ENCODE peak calls at places on chromosomes 1 and 21, in five cellular contexts. F is Peyer's patch, K is HCT116, S is tibial nerve, H is mesenchymal stem cell. E is an unnamed sample.
A peak's percentile ranks its signal among the peaks of the same experiment; 100 is the strongest.

GRCh38 chr1:8845104-8846097 is 28.0 kb upstream of the RERE start:
- DNase-seq in F (no peak), K (no peak), S (no peak), H (no peak), E (no peak)

GRCh38 chr1:106676021-106676420 is 380.5 kb upstream of the PRMT6 start:
- DNase-seq in F (no peak), K (no peak), S (no peak), H (no peak), E (no peak)

GRCh38 chr1:116906812-116907211 is 2.9 kb upstream of the PTGFRN start:
- DNase-seq in F (no peak), K (no peak), S (no peak), H (no peak), E (no peak)

GRCh38 chr21:42337830-42338729 is 12.7 kb downstream of the TFF2 start:
- DNase-seq in F (peak; percentile 74), K (no peak), S (peak; percentile 42), H (peak; percentile 17), E (peak; percentile 25)

GRCh38 chr1:111733183-111733995 is 5.8 kb downstream of the INKA2 start:
- DNase-seq in F (no peak), K (no peak), S (no peak), H (peak; percentile 99), E (peak; percentile 74)

GRCh38 chr1:24252185-24252584 is 65.1 kb upstream of the IFNLR1 start:
- DNase-seq in F (no peak), K (no peak), S (no peak), H (no peak), E (no peak)

GRCh38 chr1:97245682-97246081 is 524.1 kb downstream of the PTBP2 start:
- DNase-seq in F (no peak), K (no peak), S (no peak), H (peak; percentile 6), E (no peak)

GRCh38 chr1:224203243-224204016 is 20.4 kb downstream of the DEGS1 start:
- DNase-seq in F (peak; percentile 74), K (no peak), S (peak; percentile 20), H (peak; percentile 73), E (peak; percentile 48)

GRCh38 chr1:91199988-91200387 is 178.2 kb upstream of the ZNF644 start:
- DNase-seq in F (no peak), K (no peak), S (no peak), H (no peak), E (no peak)

GRCh38 chr1:9728451-9729295 is 77.1 kb downstream of the PIK3CD start:
- DNase-seq in F (peak; percentile 46), K (no peak), S (no peak), H (no peak), E (no peak)

GRCh38 chr1:63984891-63985290 is 211.1 kb downstream of the ROR1 start:
- DNase-seq in F (no peak), K (no peak), S (no peak), H (peak; percentile 67), E (no peak)

GRCh38 chr21:37071561-37072238 is 1.2 kb downstream of the PIGP start:
- DNase-seq in F (no peak), K (no peak), S (peak; percentile 58), H (peak; percentile 87), E (peak; percentile 45)

GRCh38 chr1:84370266-84370665 is 28.0 kb upstream of the DNASE2B start:
- DNase-seq in F (no peak), K (no peak), S (no peak), H (no peak), E (no peak)

GRCh38 chr1:57300186-57300585 is 123.7 kb downstream of the DAB1 start:
- DNase-seq in F (no peak), K (no peak), S (no peak), H (no peak), E (no peak)

GRCh38 chr1:111141803-111142202 is 1.8 kb downstream of the CEPT1 start:
- DNase-seq in F (no peak), K (no peak), S (no peak), H (no peak), E (no peak)

GRCh38 chr1:39391741-39392679 is 99.4 kb upstream of the BMP8A start:
- DNase-seq in F (no peak), K (no peak), S (no peak), H (peak; percentile 89), E (peak; percentile 75)
- H3K4me3 ChIP-seq in F (no peak overlapping the region), K (peak overlapping the region; percentile 31), S (no peak overlapping the region), H (no peak overlapping the region), E (no peak overlapping the region)

GRCh38 chr1:205147191-205147590 is 25.4 kb upstream of the RBBP5 start:
- DNase-seq in F (no peak), K (no peak), S (no peak), H (peak; percentile 43), E (peak; percentile 81)
- H3K9me3 ChIP-seq in F (no peaks in the 10 kb centered on the region), K (no peaks in the 10 kb centered on the region), S (no peaks in the 10 kb centered on the region), H (no peaks in the 10 kb centered on the region), E (no peaks in the 10 kb centered on the region)

GRCh38 chr1:28370220-28371010 is 875 bp downstream of the PHACTR4 start:
- DNase-seq in F (peak; percentile 40), K (no peak), S (no peak), H (peak; percentile 67), E (peak; percentile 49)

GRCh38 chr1:28369518-28370219 is at the start of gene PHACTR4:
- DNase-seq in F (peak; percentile 88), K (peak; percentile 92), S (peak; percentile 74), H (peak; percentile 94), E (peak; percentile 97)

GRCh38 chr1:28374297-28374696 is 4.8 kb downstream of the PHACTR4 start:
- DNase-seq in F (no peak), K (no peak), S (no peak), H (no peak), E (no peak)

GRCh38 chr1:28369225-28369517 is 369 bp upstream of the PHACTR4 start:
- DNase-seq in F (no peak), K (no peak), S (no peak), H (no peak), E (no peak)

DNA sequence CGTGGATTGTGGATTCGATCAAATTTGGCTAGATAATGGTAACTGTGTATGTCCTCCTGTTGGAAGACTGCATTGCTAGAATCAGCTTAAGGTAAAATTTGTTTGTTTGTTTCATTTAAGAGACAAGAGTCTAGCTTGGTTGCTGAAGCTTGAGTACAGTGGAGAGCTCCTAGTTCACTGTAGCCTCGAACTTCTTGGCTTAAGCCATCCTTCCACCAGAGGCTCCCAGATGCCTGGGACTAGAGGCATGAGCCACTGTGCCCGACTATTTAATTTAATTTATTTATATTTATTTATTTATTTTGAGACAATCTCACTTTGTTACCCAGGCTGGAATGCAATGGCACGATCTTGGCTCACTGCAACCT is 1.5 kb downstream of the PHACTR4 start:
- DNase-seq in F (no peak), K (no peak), S (no peak), H (peak; percentile 14), E (no peak)
- H3K4me3 ChIP-seq in F (peak overlapping the region; percentile 97), K (peak overlapping the region; percentile 87), S (no peak overlapping the region), H (no peak overlapping the region), E (peak overlapping the region; percentile 76)

DNA sequence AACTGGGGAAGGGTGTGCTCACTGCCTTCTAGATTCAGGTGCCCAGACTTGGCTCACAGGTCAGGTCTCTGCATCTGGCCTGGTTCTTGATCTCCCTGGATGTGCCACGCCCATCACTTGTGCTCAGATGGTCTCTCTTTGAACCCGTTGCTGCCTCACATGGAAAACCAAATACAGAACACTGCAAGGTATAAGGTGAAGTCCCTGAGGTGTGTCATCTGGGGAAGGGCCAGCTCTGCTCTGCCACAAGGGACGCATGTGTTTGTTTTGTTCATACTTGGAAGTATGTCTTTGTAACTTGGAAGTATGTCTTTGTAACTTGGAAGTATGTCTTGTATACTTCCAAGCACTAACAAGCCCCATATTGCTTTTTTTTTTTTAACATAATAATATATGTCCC is 13.4 kb upstream of the CRNN start:
- DNase-seq in F (no peak), K (no peak), S (no peak), H (no peak), E (no peak)
- H3K9me3 ChIP-seq in F (no peaks in the 10 kb centered on the region), K (no peaks in the 10 kb centered on the region), S (no peaks in the 10 kb centered on the region), H (peaks cover 4% of the 10 kb centered on the region), E (no peaks in the 10 kb centered on the region)

DNA sequence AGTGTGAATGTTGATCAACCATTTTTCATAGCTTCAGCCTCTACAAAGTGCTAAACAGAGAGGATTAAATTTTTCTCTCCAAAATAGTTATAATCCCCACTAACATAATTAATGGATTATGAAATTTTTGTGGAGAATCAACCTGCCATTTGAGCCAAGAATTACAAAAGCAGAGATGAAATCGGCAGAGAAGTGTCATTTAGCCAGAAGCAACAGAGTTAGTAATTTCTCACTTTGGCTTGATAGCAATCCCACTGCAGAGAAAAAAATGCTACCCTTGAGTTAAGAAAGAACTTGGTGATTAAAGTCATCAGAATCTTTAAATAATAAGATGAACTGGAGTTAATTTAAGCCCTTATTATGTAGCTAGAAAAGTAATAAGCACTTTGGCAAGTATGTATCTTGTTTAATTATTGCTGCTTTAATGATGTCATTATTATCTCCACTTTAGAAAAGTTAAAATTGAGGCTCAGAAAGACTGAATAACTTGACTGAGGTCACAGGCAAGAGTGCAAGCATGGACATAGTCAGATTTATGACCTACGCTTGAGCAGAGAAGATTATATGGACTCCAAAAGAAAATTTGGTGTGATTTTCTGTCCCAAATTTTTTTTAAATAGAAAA is 37.3 kb downstream of the RGS4 start:
- DNase-seq in F (no peak), K (no peak), S (no peak), H (no peak), E (no peak)
- H3K4me3 ChIP-seq in F (no peak overlapping the region), K (no peak overlapping the region), S (no peak overlapping the region), H (no peak overlapping the region), E (no peak overlapping the region)

GRCh38 chr1:164191191-164191590 is 367.8 kb upstream of the PBX1 start:
- DNase-seq in F (no peak), K (no peak), S (no peak), H (no peak), E (no peak)
- H3K9me3 ChIP-seq in F (no peaks in the 10 kb centered on the region), K (no peaks in the 10 kb centered on the region), S (no peaks in the 10 kb centered on the region), H (peaks cover 11% of the 10 kb centered on the region), E (no peaks in the 10 kb centered on the region)

DNA sequence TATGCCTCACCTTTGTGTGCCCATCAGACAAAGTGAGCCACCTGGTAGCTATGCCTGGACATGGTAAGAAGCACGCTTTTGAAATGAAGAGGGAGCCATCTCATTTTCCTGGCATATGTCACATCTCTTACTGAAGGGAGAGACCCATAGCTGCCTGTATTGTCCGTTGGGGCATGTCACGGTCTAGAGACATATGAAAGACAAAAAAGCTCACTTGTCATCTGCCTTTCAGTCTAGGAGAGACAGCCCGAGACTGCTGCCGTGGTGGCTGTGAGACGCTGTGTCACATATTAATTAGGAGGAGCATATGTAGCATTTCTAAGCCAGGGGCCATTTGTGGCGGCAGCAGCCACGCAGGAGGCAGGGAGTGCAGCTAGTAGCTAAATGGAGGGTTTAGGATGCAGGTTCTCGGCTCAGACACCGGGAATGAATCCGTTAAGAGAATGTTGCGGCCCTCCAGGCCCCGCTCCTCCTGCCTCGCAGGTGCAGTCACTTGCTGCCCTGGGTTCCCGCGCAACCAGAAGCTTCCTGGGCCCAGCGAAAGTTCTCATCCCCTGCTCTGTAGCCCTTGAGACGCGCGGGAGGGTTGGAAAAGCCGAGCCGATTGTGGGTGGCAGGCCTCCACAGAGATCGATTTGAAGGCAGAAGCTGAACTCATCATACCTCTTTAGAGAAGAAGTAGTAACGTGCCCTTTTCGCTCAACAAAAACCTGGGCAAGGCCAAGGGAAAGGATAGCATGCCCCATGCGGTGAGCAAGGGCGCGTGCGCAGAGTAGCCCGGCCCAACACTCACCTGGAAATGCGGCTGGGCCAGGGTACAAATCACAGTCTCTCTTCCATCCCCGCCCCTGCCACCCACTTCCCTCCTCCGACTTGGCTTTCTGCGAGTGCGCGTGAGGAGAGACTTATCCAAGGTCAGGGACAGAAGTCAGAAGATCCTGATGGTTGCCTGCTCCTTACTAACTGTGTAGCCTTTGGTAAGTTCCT is 161.0 kb upstream of the C1orf21 start:
- DNase-seq in F (no peak), K (no peak), S (no peak), H (no peak), E (no peak)
- H3K4me3 ChIP-seq in F (no peak overlapping the region), K (no peak overlapping the region), S (no peak overlapping the region), H (no peak overlapping the region), E (no peak overlapping the region)

E was measured in MG63.